ENCODE peak calls at places on chromosomes 5 and 9, in seven cellular contexts. D, N, T, S, B, W and Y are unnamed samples.

GRCh38 chr9:135973276-135974219 is 12.4 kb upstream of the UBAC1 start:
- DNase-seq in W (no peak), T (peak), B (no peak), N (no peak), D (no peak), S (no peak), Y (no peak)

GRCh38 chr5:120532835-120533234 is 68.7 kb downstream of the PRR16 start:
- DNase-seq in B (no peak), N (no peak), T (no peak), D (no peak), S (no peak), W (no peak), Y (no peak)

GRCh38 chr5:169149317-169149716 is 151.6 kb downstream of the SLIT3 start:
- DNase-seq in S (no peak), D (no peak), T (no peak), N (no peak), W (no peak), B (no peak), Y (no peak)

GRCh38 chr5:16456103-16456832 is 9.3 kb downstream of the ZNF622 start:
- DNase-seq in W (peak), D (no peak), N (no peak), S (no peak), B (peak), T (peak), Y (no peak)

GRCh38 chr5:111685969-111686368 is 71.0 kb downstream of the NREP start:
- DNase-seq in B (no peak), T (no peak), N (no peak), D (no peak), S (peak), W (peak), Y (no peak)

GRCh38 chr9:135890190-135890861 is 17.0 kb downstream of the CAMSAP1 start:
- DNase-seq in T (no peak), D (no peak), W (no peak), B (no peak), N (no peak), S (no peak), Y (no peak)

GRCh38 chr9:129419382-129419899 is 201.5 kb downstream of the C9orf50 start:
- DNase-seq in B (no peak), N (no peak), S (no peak), W (no peak), T (no peak), D (no peak), Y (no peak)

GRCh38 chr9:22383720-22384119 is 62.9 kb upstream of the DMRTA1 start:
- DNase-seq in S (no peak), W (no peak), B (no peak), N (no peak), T (no peak), D (no peak), Y (no peak)

GRCh38 chr9:13446935-13447334 is 167.4 kb upstream of the MPDZ start:
- DNase-seq in B (no peak), D (no peak), N (no peak), S (no peak), W (no peak), T (no peak), Y (no peak)

GRCh38 chr5:14242871-14243383 is 99.8 kb downstream of the TRIO start:
- DNase-seq in B (no peak), N (no peak), S (no peak), T (no peak), D (no peak), W (no peak), Y (no peak)

GRCh38 chr9:134154262-134154701 is 10.1 kb downstream of the RNU6ATAC start:
- DNase-seq in S (no peak), B (no peak), T (no peak), D (no peak), W (no peak), N (no peak), Y (no peak)

GRCh38 chr5:1185652-1186350 is 15.6 kb upstream of the SLC6A19 start:
- DNase-seq in W (no peak), N (no peak), D (no peak), B (no peak), S (no peak), T (no peak), Y (no peak)

GRCh38 chr5:82388186-82388585 is 110.0 kb upstream of the RPS23 start:
- DNase-seq in B (peak), D (no peak), S (no peak), W (no peak), N (no peak), T (no peak), Y (no peak)

GRCh38 chr9:110105107-110105506 is 102.9 kb downstream of the C9orf152 start:
- DNase-seq in T (no peak), S (no peak), W (no peak), B (peak), D (no peak), N (no peak), Y (no peak)

GRCh38 chr5:22852807-22853670 is at the start of gene CDH12:
- DNase-seq in S (no peak), D (no peak), W (peak), N (no peak), T (no peak), B (no peak), Y (no peak)

GRCh38 chr5:155125696-155126095 is 112.1 kb downstream of the KIF4B start:
- DNase-seq in B (no peak), N (no peak), S (no peak), T (no peak), W (no peak), D (no peak), Y (no peak)

GRCh38 chr5:91296691-91297143 is 86.4 kb downstream of the ARRDC3 start:
- DNase-seq in B (no peak), W (no peak), N (no peak), S (no peak), T (peak), D (no peak), Y (peak)

GRCh38 chr5:119019431-119020348 is 31.3 kb upstream of the DTWD2 start:
- DNase-seq in S (no peak), D (no peak), N (no peak), T (no peak), W (no peak), B (no peak), Y (no peak)

GRCh38 chr5:14946813-14947640 is 75.4 kb upstream of the ANKH start:
- DNase-seq in W (peak), B (no peak), D (peak), T (no peak), N (no peak), S (no peak), Y (no peak)

GRCh38 chr5:143659614-143660238 is 152.2 kb upstream of the HMHB1 start:
- DNase-seq in B (no peak), N (no peak), T (no peak), D (no peak), S (no peak), W (no peak), Y (no peak)

GRCh38 chr9:106925392-106925791 is 62.4 kb downstream of the ZNF462 start:
- DNase-seq in N (no peak), D (no peak), W (no peak), B (no peak), T (no peak), S (no peak), Y (no peak)

GRCh38 chr5:91307023-91307422 is 76.1 kb downstream of the ARRDC3 start:
- DNase-seq in W (no peak), S (no peak), D (no peak), B (peak), T (peak), N (no peak), Y (peak)

GRCh38 chr5:57887851-57888621 is 405.4 kb upstream of the ACTBL2 start:
- DNase-seq in D (no peak), S (no peak), B (peak), N (no peak), T (peak), W (peak), Y (no peak)

GRCh38 chr5:135353952-135354721 is 44.9 kb downstream of the MACROH2A1 start:
- DNase-seq in N (no peak), W (no peak), D (no peak), S (no peak), B (peak), T (no peak), Y (peak)

GRCh38 chr5:170497311-170498038 is 6.3 kb upstream of the KCNIP1 start:
- DNase-seq in T (no peak), S (no peak), W (no peak), N (no peak), B (peak), D (no peak), Y (no peak)

GRCh38 chr5:136506131-136506530 is 140.8 kb upstream of the TRPC7 start:
- DNase-seq in T (no peak), W (no peak), D (no peak), N (no peak), S (no peak), B (no peak), Y (no peak)

GRCh38 chr9:123550797-123551196 is 194.8 kb downstream of the CRB2 start:
- DNase-seq in B (no peak), T (no peak), S (no peak), W (no peak), D (no peak), N (no peak), Y (no peak)

GRCh38 chr9:31393240-31393639 is 991.2 kb upstream of the ACO1 start:
- DNase-seq in D (no peak), S (no peak), T (no peak), B (no peak), N (no peak), W (peak), Y (no peak)

GRCh38 chr9:3074247-3074646 is 230.4 kb upstream of the PUM3 start:
- DNase-seq in B (no peak), D (no peak), T (no peak), S (no peak), N (no peak), W (no peak), Y (no peak)

GRCh38 chr9:106717686-106718085 is 145.3 kb upstream of the ZNF462 start:
- DNase-seq in D (no peak), N (no peak), T (no peak), B (peak), S (no peak), W (no peak), Y (no peak)

GRCh38 chr5:167217097-167217743 is 1074.2 kb upstream of the WWC1 start:
- DNase-seq in W (no peak), T (no peak), S (no peak), D (no peak), B (no peak), N (no peak), Y (no peak)

GRCh38 chr9:10008101-10008799 is 604.6 kb downstream of the PTPRD start:
- DNase-seq in B (no peak), D (no peak), N (no peak), W (no peak), T (no peak), S (no peak), Y (no peak)

GRCh38 chr5:72584466-72584865 is 77.3 kb upstream of the ZNF366 start:
- DNase-seq in B (no peak), S (peak), T (no peak), N (no peak), W (no peak), D (no peak), Y (no peak)

GRCh38 chr9:37371565-37372464 is 50.7 kb upstream of the GRHPR start:
- DNase-seq in B (peak), T (no peak), D (no peak), N (no peak), W (no peak), S (no peak), Y (no peak)

GRCh38 chr5:132498152-132498551 is 7.6 kb upstream of the IRF1 start:
- DNase-seq in S (no peak), D (no peak), B (peak), N (no peak), T (peak), W (no peak), Y (peak)

GRCh38 chr5:62640437-62640836 is 61.8 kb downstream of the LRRC70 start:
- DNase-seq in T (no peak), B (no peak), D (no peak), W (no peak), S (no peak), N (no peak), Y (no peak)

GRCh38 chr9:136216541-136217240 is 11.8 kb upstream of the LHX3 start:
- DNase-seq in B (no peak), T (no peak), S (no peak), W (no peak), N (no peak), D (no peak), Y (no peak)

GRCh38 chr9:137031904-137032639 is at the start of gene FUT7:
- DNase-seq in W (peak), D (no peak), N (no peak), T (no peak), S (no peak), B (no peak), Y (no peak)

GRCh38 chr5:181088289-181088688 is 42.7 kb downstream of the OR2V1 start:
- DNase-seq in T (no peak), W (no peak), D (no peak), S (no peak), N (no peak), B (no peak), Y (no peak)